ENCODE peak calls at places on chromosomes 1 and 21, in four cellular contexts. O is K562, V is HepG2, Z is GM12878. S is an unnamed sample.

GRCh38 chr1:20200966-20201365 is 14.6 kb upstream of the PLA2G2C start:
- DNase-seq in O (no peak), Z (no peak), V (no peak), S (no peak)

GRCh38 chr1:29121951-29122661 is 1.6 kb downstream of the TMEM200B start:
- DNase-seq in V (no peak), O (no peak), Z (no peak), S (no peak)

GRCh38 chr21:39712976-39713375 is 32.0 kb upstream of the IGSF5 start:
- DNase-seq in V (peak), Z (no peak), O (no peak), S (peak)

GRCh38 chr21:43733529-43734071 is 14.7 kb downstream of the PDXK start:
- DNase-seq in Z (no peak), O (no peak), V (no peak), S (no peak)

GRCh38 chr1:66464356-66464755 is 69.6 kb upstream of the SGIP1 start:
- DNase-seq in Z (no peak), O (no peak), V (no peak), S (no peak)

GRCh38 chr21:31191553-31191952 is 152.5 kb downstream of the TIAM1 start:
- DNase-seq in V (no peak), Z (no peak), O (no peak), S (no peak)

GRCh38 chr1:193462629-193463320 is 276.4 kb upstream of the B3GALT2 start:
- DNase-seq in V (no peak), O (no peak), Z (no peak), S (no peak)

GRCh38 chr1:54331091-54331772 is 75.0 kb downstream of the SSBP3 start:
- DNase-seq in O (no peak), Z (no peak), V (no peak), S (no peak)

GRCh38 chr1:229272164-229273158 is 1.6 kb downstream of the RAB4A start:
- DNase-seq in V (no peak), Z (no peak), O (no peak), S (no peak)

GRCh38 chr1:115432061-115432460 is 94.0 kb upstream of the NGF start:
- DNase-seq in V (no peak), O (no peak), Z (no peak), S (no peak)

GRCh38 chr1:5707566-5708178 is 284.6 kb downstream of the NPHP4 start:
- DNase-seq in Z (no peak), O (no peak), V (no peak), S (no peak)

GRCh38 chr1:65724151-65724550 is 68.5 kb upstream of the PDE4B start:
- DNase-seq in V (no peak), O (no peak), Z (no peak), S (no peak)

GRCh38 chr1:48049823-48050539 is 52.8 kb upstream of the TRABD2B start:
- DNase-seq in V (no peak), Z (no peak), O (no peak), S (no peak)

GRCh38 chr1:115557715-115558114 is 84.1 kb upstream of the VANGL1 start:
- DNase-seq in V (no peak), O (no peak), Z (no peak), S (peak)

GRCh38 chr1:51425955-51426354 is 93.1 kb downstream of the EPS15 start:
- DNase-seq in Z (no peak), V (no peak), O (no peak), S (no peak)

GRCh38 chr1:226609836-226610455 is 61.4 kb downstream of the STUM start:
- DNase-seq in O (no peak), Z (no peak), V (no peak), S (no peak)

GRCh38 chr1:53294557-53294956 is 33.3 kb downstream of the LRP8 start:
- DNase-seq in O (no peak), V (no peak), Z (no peak), S (no peak)

GRCh38 chr1:165675794-165676193 is 22.6 kb downstream of the ALDH9A1 start:
- DNase-seq in Z (no peak), V (no peak), O (no peak), S (no peak)

GRCh38 chr1:54874079-54874830 is 12.7 kb downstream of the DHCR24 start:
- DNase-seq in Z (no peak), O (no peak), V (no peak), S (no peak)

GRCh38 chr1:154727409-154727808 is 119.4 kb upstream of the ADAR start:
- DNase-seq in V (no peak), Z (peak), O (no peak), S (no peak)

GRCh38 chr21:39849014-39849655 is 18.1 kb upstream of the PCP4 start:
- DNase-seq in V (no peak), O (no peak), Z (no peak), S (no peak)

GRCh38 chr1:11132571-11133293 is 33.1 kb upstream of the EXOSC10 start:
- DNase-seq in O (no peak), V (no peak), Z (no peak), S (no peak)

GRCh38 chr1:231817813-231818212 is 191.2 kb downstream of the DISC1 start:
- DNase-seq in Z (no peak), O (no peak), V (no peak), S (no peak)

GRCh38 chr1:96487961-96488360 is 233.6 kb upstream of the PTBP2 start:
- DNase-seq in Z (no peak), O (no peak), V (no peak), S (no peak)

GRCh38 chr1:3417082-3417728 is 37.3 kb upstream of the ARHGEF16 start:
- DNase-seq in O (no peak), V (no peak), Z (no peak), S (no peak)

GRCh38 chr1:3614755-3615742 is 3.7 kb upstream of the MEGF6 start:
- DNase-seq in Z (no peak), O (peak), V (no peak), S (peak)

GRCh38 chr1:156387899-156388813 is 19.1 kb downstream of the RHBG start:
- DNase-seq in V (peak), Z (no peak), O (no peak), S (no peak)

GRCh38 chr1:44783697-44784093 is 4.3 kb downstream of the BEST4 start:
- DNase-seq in Z (no peak), O (no peak), V (no peak), S (no peak)

GRCh38 chr1:34845131-34845901 is 14.2 kb downstream of the SMIM12 start:
- DNase-seq in O (peak), Z (no peak), V (no peak), S (no peak)

GRCh38 chr1:89975540-89976125 is 19.3 kb upstream of the ZNF326 start:
- DNase-seq in O (peak), V (no peak), Z (no peak), S (no peak)

GRCh38 chr1:150807257-150807637 is 813 bp downstream of the CTSK start:
- DNase-seq in O (no peak), Z (no peak), V (no peak), S (no peak)

GRCh38 chr1:34743775-34744174 is 11.1 kb upstream of the GJB5 start:
- DNase-seq in V (no peak), Z (no peak), O (no peak), S (no peak)

GRCh38 chr1:109488201-109488600 is 4.5 kb downstream of the ATXN7L2 start:
- DNase-seq in V (no peak), O (peak), Z (no peak), S (no peak)

GRCh38 chr1:161956097-161956496 is 67.6 kb downstream of the OLFML2B start:
- DNase-seq in V (no peak), Z (no peak), O (no peak), S (no peak)

DNA sequence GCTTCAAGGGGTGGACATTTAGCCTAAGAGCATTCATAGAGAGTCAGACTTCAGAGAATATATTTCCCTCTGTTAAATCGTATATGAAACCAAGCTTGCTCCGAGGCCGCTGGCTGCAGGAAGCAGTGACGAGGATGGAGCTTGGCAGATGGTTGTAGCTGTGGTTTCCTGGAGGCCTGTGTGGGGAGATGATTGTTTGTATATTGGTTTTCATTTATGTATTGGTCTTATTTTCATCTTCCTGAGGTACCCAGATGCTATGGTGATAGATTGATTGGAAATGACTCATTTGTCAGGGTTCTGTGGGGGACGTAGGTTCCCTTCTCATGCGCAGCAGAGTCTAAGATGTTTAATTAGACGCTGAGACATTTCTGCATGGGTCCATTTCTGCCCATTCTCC is 26.1 kb downstream of the MAN1C1 start:
- DNase-seq in O (no peak), Z (peak), V (no peak), S (peak)
- TF ChIP-seq SP1 in O (no peak), Z (no peak), V (no peak), S (no peak)

DNA sequence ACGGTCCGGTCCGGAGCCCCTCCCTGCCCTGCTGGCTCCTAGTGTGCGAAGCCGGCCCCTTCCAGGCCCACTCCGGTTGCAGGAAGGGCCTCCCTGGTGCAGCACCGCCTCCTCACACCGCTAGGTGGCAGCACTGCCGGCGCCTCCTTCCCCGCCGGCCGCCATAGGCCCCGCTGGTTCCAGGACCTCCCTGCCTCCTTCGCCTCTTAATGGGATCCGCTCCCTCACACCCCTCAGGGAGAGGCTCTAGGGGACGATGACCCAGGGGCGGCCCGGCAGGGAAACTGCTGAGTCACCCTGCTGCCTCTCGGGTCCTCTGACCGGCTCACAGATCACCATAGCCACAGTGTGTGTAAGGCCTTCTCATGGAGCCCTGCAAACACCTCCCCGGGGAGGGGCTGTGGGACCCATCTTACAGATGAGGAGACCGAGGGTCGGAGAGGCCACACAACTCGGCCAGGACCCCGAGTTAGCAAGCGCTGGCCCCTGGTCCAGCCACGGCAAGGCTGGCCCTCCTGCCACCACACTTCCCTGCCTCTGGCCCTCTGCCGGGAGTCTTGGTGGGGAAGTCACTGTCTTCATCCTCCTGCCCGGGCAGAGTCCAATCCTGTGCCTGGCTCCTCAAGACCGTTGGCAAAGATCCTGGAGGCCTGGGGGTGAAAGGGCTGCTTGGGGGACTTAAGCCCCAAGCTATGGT is 1.6 kb upstream of the AJAP1 start:
- DNase-seq in V (peak), Z (no peak), O (peak), S (peak)
- TF ChIP-seq BHLHE40 in V (no peak), Z (no peak), O (no peak), S (no peak)

DNA sequence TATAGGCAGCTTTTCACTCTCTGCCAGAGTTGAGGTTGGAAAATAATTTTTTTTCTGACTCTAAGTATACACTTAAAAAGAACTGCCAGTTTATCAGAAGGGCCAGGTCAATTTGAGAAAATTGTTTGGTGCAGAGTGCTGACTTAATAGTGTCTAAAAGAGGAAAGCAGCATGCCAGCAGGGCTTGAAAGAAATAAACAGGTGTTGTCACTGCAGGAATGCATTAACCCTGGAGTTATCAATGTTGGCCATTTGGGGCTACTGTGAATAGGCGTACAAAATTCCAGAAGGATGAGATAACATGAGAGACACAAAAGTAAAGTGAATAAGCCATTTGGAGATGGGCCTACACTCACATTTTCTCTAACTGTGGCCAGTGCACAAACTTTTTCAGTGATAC is 220.6 kb upstream of the PLD5 start:
- DNase-seq in O (no peak), V (no peak), Z (no peak), S (no peak)
- TF ChIP-seq SP1 in O (no peak), V (no peak), Z (no peak), S (no peak)

GRCh38 chr1:41395599-41395956 is 34.3 kb downstream of the FOXO6 start:
- DNase-seq in V (no peak), Z (no peak), O (no peak), S (no peak)

GRCh38 chr1:41393993-41394392 is 32.8 kb downstream of the FOXO6 start:
- DNase-seq in V (no peak), O (no peak), Z (no peak), S (no peak)

GRCh38 chr1:41396084-41396483 is 34.9 kb downstream of the FOXO6 start:
- DNase-seq in O (no peak), Z (no peak), V (no peak), S (no peak)

GRCh38 chr1:41394405-41394804 is 33.2 kb downstream of the FOXO6 start:
- DNase-seq in O (no peak), Z (no peak), V (no peak), S (no peak)

GRCh38 chr1:41394918-41395598 is 33.8 kb downstream of the FOXO6 start:
- DNase-seq in O (no peak), V (no peak), Z (no peak), S (no peak)
- TF ChIP-seq BHLHE40 in O (no peak), V (no peak), Z (no peak), S (no peak)

DNA sequence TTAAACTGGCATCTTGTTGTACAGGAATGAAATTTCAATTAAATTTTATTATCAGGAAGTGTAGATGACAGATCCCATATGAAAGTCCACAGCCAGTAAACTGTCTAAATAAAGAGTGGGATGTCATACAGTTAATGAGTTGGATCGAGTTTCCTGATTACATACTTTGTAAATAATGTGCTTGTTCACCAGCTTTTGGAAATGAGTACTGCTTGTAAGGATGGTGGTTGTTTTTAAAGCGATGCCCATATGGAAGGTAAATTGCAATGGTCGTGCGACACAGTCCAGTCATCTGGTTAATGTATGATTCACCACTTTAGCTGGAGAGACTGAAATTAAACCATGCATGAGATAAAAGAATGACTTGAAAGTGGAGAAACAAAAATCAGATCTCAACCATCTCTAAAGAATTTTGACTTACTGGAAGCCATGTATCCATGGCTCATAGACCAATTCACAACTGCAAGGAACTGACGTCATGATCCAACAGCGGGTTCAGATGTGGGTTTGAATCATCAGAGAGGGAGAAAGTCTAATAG is 48.8 kb downstream of the MAP10 start:
- DNase-seq in O (no peak), V (no peak), Z (no peak), S (no peak)
- TF ChIP-seq SP1 in O (no peak), V (no peak), Z (no peak), S (no peak)